ENCODE peak calls at places on chromosomes 12 and 14, in six cellular contexts. N is IMR-90, D is body of pancreas, T is esophagus squamous epithelium, V is sigmoid colon, U is ovary. M is an unnamed sample.

GRCh38 chr14:23657959-23658470 is 21.9 kb downstream of the DHRS2 start:
- DNase-seq in N (no peak), D (no peak), T (no peak), V (no peak), U (no peak), M (no peak)

GRCh38 chr12:56688846-56689113 is 696 bp upstream of the PTGES3 start:
- DNase-seq in N (no peak), D (no peak), T (no peak), V (no peak), U (no peak), M (no peak)

GRCh38 chr12:51839310-51839943 is 9.1 kb downstream of the FIGNL2 start:
- DNase-seq in N (no peak), D (no peak), T (no peak), V (no peak), U (no peak), M (no peak)

GRCh38 chr12:104656921-104657320 is 200.2 kb downstream of the CHST11 start:
- DNase-seq in N (peak; percentile 54), D (no peak), T (no peak), V (no peak), U (no peak), M (no peak)

GRCh38 chr14:75479770-75480600 is 42.3 kb upstream of the BATF start:
- DNase-seq in N (no peak), D (peak; percentile 7), T (no peak), V (peak; percentile 45), U (no peak), M (no peak)

GRCh38 chr14:25371053-25371452 is 321.1 kb upstream of the STXBP6 start:
- DNase-seq in N (no peak), D (no peak), T (no peak), V (no peak), U (no peak), M (no peak)

GRCh38 chr14:74945852-74946658 is 9.3 kb downstream of the PGF start:
- DNase-seq in N (peak; percentile 59), D (peak; percentile 78), T (no peak), V (peak; percentile 88), U (peak; percentile 78), M (peak; percentile 83)

GRCh38 chr14:63203618-63204406 is 431 bp upstream of the RHOJ start:
- DNase-seq in N (peak; percentile 99), D (peak; percentile 67), T (peak; percentile 7), V (peak; percentile 94), U (peak; percentile 80), M (peak; percentile 60)

GRCh38 chr12:110922652-110923051 is 2.3 kb upstream of the MYL2 start:
- DNase-seq in N (no peak), D (no peak), T (no peak), V (no peak), U (no peak), M (no peak)

GRCh38 chr12:105920161-105920684 is 218.5 kb downstream of the NUAK1 start:
- DNase-seq in N (no peak), D (no peak), T (no peak), V (no peak), U (no peak), M (peak; percentile 50)

GRCh38 chr12:52496590-52497071 is 3.6 kb upstream of the KRT6A start:
- DNase-seq in N (peak; percentile 40), D (no peak), T (no peak), V (no peak), U (no peak), M (no peak)

GRCh38 chr12:129304532-129304931 is 451.3 kb downstream of the GLT1D1 start:
- DNase-seq in N (no peak), D (no peak), T (no peak), V (no peak), U (no peak), M (no peak)

GRCh38 chr14:74634964-74635363 is 22.9 kb upstream of the LTBP2 start:
- DNase-seq in N (no peak), D (no peak), T (no peak), V (no peak), U (no peak), M (no peak)

DNA sequence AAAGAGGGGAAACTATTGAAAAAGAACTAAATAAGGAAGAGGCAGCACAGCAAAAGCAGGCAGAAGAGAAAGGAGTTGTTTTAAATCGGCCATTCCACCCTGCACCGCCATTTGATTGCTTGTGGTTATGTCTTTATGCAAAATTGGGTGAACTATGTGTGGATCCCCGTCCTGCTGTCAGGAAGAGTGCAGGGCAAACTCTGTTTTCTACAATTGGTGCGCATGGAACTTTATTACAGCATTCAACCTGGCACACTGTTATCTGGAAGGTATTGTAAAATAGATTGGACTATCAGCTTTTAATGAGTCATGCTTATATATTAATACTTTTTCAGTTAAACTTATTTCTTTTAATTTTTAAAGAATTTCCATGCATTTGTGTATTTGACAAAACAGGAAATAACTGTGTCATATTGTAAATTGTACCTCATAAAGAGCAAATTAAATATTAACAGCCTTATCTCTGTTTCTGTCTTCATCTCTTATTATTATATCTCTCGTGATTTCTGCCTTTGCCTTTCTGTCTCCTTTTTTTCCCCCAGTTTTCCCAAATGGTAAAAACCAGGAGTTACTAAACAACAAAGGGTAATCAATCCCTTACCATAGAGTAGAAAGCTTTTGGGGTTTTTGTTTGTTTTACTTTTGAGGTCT is 86.4 kb downstream of the MON2 start:
- DNase-seq in N (no peak), D (no peak), T (no peak), V (no peak), U (no peak), M (no peak)
- H3K36me3 ChIP-seq in N (peaks cover 25% of the 10 kb centered on the region), D (no peaks in the 10 kb centered on the region), T (peaks cover 4% of the 10 kb centered on the region), V (peaks cover 20% of the 10 kb centered on the region), U (no peaks in the 10 kb centered on the region), M (peaks cover 96% of the 10 kb centered on the region)

GRCh38 chr12:27316947-27317346 is 15.7 kb upstream of the BMAL2 start:
- DNase-seq in N (peak; percentile 42), D (no peak), T (no peak), V (no peak), U (no peak), M (no peak)
- H3K36me3 ChIP-seq in N (peaks cover 2% of the 10 kb centered on the region), D (no peaks in the 10 kb centered on the region), T (no peaks in the 10 kb centered on the region), V (peaks cover 24% of the 10 kb centered on the region), U (no peaks in the 10 kb centered on the region), M (peaks cover 59% of the 10 kb centered on the region)

DNA sequence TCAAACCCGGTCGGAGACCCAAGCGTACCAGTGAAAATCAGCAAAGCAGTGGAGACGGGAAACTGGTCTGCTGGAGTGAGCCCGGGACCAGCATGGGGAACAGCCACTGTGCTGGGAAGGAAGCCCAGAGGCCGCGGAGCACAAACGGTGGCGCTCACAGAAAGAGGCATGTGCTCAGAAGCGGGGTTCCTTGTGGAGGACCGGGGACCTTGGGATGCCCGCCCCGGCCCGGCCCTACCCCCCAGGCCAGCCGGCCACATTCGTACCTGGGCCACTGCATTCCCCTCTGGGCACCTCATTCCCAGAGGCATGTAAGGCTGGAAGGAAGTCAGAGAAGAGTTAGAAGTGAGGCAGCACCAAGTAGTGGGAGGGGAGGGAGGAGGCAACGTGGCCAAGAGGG is 79.3 kb downstream of the RFLNA start:
- DNase-seq in N (no peak), D (no peak), T (no peak), V (no peak), U (no peak), M (no peak)
- H3K36me3 ChIP-seq in N (peaks cover 71% of the 10 kb centered on the region), D (peaks cover 9% of the 10 kb centered on the region), T (peaks cover 25% of the 10 kb centered on the region), V (peaks cover 54% of the 10 kb centered on the region), U (no peaks in the 10 kb centered on the region), M (peaks cover 10% of the 10 kb centered on the region)

GRCh38 chr12:120554658-120555057 is 20.5 kb downstream of the RNF10 start:
- DNase-seq in N (no peak), D (no peak), T (no peak), V (no peak), U (no peak), M (no peak)
- H3K36me3 ChIP-seq in N (peaks cover 42% of the 10 kb centered on the region), D (peaks cover 6% of the 10 kb centered on the region), T (peaks cover 20% of the 10 kb centered on the region), V (peaks cover 43% of the 10 kb centered on the region), U (peaks cover 2% of the 10 kb centered on the region), M (peaks cover 78% of the 10 kb centered on the region)

GRCh38 chr14:21088687-21089086 is 9.8 kb downstream of the ZNF219 start:
- DNase-seq in N (no peak), D (no peak), T (no peak), V (no peak), U (peak; percentile 10), M (no peak)

GRCh38 chr14:21090940-21091663 is 7.4 kb downstream of the ZNF219 start:
- DNase-seq in N (no peak), D (no peak), T (no peak), V (no peak), U (peak; percentile 35), M (peak; percentile 5)

GRCh38 chr14:21090194-21090939 is 8.1 kb downstream of the ZNF219 start:
- DNase-seq in N (no peak), D (peak; percentile 40), T (no peak), V (no peak), U (peak; percentile 51), M (peak; percentile 14)

GRCh38 chr14:21089271-21089670 is 9.2 kb downstream of the ZNF219 start:
- DNase-seq in N (no peak), D (no peak), T (no peak), V (no peak), U (no peak), M (no peak)

DNA sequence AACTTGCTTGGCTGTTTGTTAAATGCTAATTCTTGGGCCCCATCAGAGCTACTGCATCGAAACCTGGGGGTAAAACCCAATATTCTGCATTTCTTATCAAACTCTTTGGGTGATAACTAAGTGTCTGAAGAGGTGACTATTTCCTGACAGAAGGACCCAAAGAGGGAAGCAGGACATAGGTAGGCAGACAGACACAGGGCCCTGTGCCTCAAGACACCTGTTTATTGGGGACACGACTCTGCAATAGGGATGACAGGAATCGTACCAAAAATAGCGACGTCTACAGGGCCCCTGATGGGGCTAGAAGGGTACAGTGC is 8.6 kb downstream of the ZNF219 start:
- DNase-seq in N (no peak), D (no peak), T (no peak), V (no peak), U (no peak), M (no peak)
- H3K36me3 ChIP-seq in N (peaks cover 37% of the 10 kb centered on the region), D (no peaks in the 10 kb centered on the region), T (peaks cover 25% of the 10 kb centered on the region), V (peaks cover 31% of the 10 kb centered on the region), U (no peaks in the 10 kb centered on the region), M (peaks cover 83% of the 10 kb centered on the region)

DNA sequence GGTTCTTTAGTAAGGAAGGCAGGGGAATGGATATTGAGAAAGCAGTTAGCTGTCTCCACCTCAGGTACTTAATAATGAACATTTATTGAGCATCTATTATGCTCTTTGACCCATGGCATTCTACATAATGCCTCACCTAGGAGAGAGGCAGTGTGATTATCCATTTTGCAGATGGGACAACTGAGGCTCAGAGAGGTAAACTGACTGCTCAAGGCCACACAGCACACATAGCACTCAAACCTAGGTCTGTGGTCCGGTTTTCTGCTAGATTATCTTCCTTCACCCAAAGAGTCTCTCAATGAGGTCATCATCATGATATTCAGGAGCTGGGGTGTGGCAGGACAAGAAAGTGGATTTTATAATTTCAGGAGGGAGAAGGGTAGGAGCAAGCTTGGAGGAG is 199.1 kb upstream of the LHX5 start:
- DNase-seq in N (no peak), D (no peak), T (no peak), V (no peak), U (no peak), M (no peak)
- H3K36me3 ChIP-seq in N (no peaks in the 10 kb centered on the region), D (no peaks in the 10 kb centered on the region), T (no peaks in the 10 kb centered on the region), V (no peaks in the 10 kb centered on the region), U (no peaks in the 10 kb centered on the region), M (no peaks in the 10 kb centered on the region)